ENCODE peak calls at places on chromosomes 7 and 10, in seven cellular contexts. One of them, this sample, is unnamed.

GRCh38 chr7:43585521-43585920 is 2.6 kb downstream of the STK17A start:
- DNase-seq in substantia nigra: no peak
- DNase-seq in GM04504: no peak
- DNase-seq in HuH-7: peak
- DNase-seq in NCI-H2081 treated with DMSO at 0.1 percent for 48 hours: no peak
- DNase-seq in RWPE1: no peak
- DNase-seq in stimulated activated CD4-positive, alpha-beta T cell treated with anti-CD3 and anti-CD28 coated beads, Interleukin-15, amount 100 ng/mL, for 24 hours: no peak
- DNase-seq in this sample: peak

GRCh38 chr7:37052673-37053072 is 328.4 kb upstream of the AOAH start:
- DNase-seq in HuH-7: peak
- DNase-seq in substantia nigra: no peak
- DNase-seq in RWPE1: peak
- DNase-seq in GM04504: no peak
- DNase-seq in stimulated activated CD4-positive, alpha-beta T cell treated with anti-CD3 and anti-CD28 coated beads, Interleukin-15, amount 100 ng/mL, for 24 hours: peak
- DNase-seq in NCI-H2081 treated with DMSO at 0.1 percent for 48 hours: no peak
- DNase-seq in this sample: no peak

GRCh38 chr10:87674963-87675362 is 15.3 kb downstream of the PAPSS2 start:
- DNase-seq in GM04504: no peak
- DNase-seq in substantia nigra: no peak
- DNase-seq in stimulated activated CD4-positive, alpha-beta T cell treated with anti-CD3 and anti-CD28 coated beads, Interleukin-15, amount 100 ng/mL, for 24 hours: no peak
- DNase-seq in NCI-H2081 treated with DMSO at 0.1 percent for 48 hours: no peak
- DNase-seq in RWPE1: no peak
- DNase-seq in HuH-7: no peak
- DNase-seq in this sample: no peak

GRCh38 chr7:20404371-20404770 is 73.7 kb downstream of the ITGB8 start:
- DNase-seq in substantia nigra: no peak
- DNase-seq in RWPE1: no peak
- DNase-seq in stimulated activated CD4-positive, alpha-beta T cell treated with anti-CD3 and anti-CD28 coated beads, Interleukin-15, amount 100 ng/mL, for 24 hours: no peak
- DNase-seq in GM04504: no peak
- DNase-seq in HuH-7: no peak
- DNase-seq in NCI-H2081 treated with DMSO at 0.1 percent for 48 hours: no peak
- DNase-seq in this sample: no peak

GRCh38 chr10:31149835-31150512 is 118.3 kb upstream of the ZNF438 start:
- DNase-seq in substantia nigra: no peak
- DNase-seq in RWPE1: no peak
- DNase-seq in stimulated activated CD4-positive, alpha-beta T cell treated with anti-CD3 and anti-CD28 coated beads, Interleukin-15, amount 100 ng/mL, for 24 hours: no peak
- DNase-seq in NCI-H2081 treated with DMSO at 0.1 percent for 48 hours: no peak
- DNase-seq in GM04504: no peak
- DNase-seq in HuH-7: no peak
- DNase-seq in this sample: no peak

GRCh38 chr7:77426521-77427051 is 10.4 kb upstream of the GSAP start:
- DNase-seq in stimulated activated CD4-positive, alpha-beta T cell treated with anti-CD3 and anti-CD28 coated beads, Interleukin-15, amount 100 ng/mL, for 24 hours: no peak
- DNase-seq in RWPE1: no peak
- DNase-seq in NCI-H2081 treated with DMSO at 0.1 percent for 48 hours: no peak
- DNase-seq in GM04504: no peak
- DNase-seq in substantia nigra: no peak
- DNase-seq in HuH-7: no peak
- DNase-seq in this sample: no peak

GRCh38 chr10:114856544-114857287 is 35.1 kb downstream of the FHIP2A start:
- DNase-seq in stimulated activated CD4-positive, alpha-beta T cell treated with anti-CD3 and anti-CD28 coated beads, Interleukin-15, amount 100 ng/mL, for 24 hours: no peak
- DNase-seq in NCI-H2081 treated with DMSO at 0.1 percent for 48 hours: no peak
- DNase-seq in RWPE1: peak
- DNase-seq in HuH-7: no peak
- DNase-seq in substantia nigra: no peak
- DNase-seq in GM04504: peak
- DNase-seq in this sample: no peak

GRCh38 chr10:12902135-12902572 is 99.4 kb downstream of the CCDC3 start:
- DNase-seq in stimulated activated CD4-positive, alpha-beta T cell treated with anti-CD3 and anti-CD28 coated beads, Interleukin-15, amount 100 ng/mL, for 24 hours: peak
- DNase-seq in substantia nigra: peak
- DNase-seq in NCI-H2081 treated with DMSO at 0.1 percent for 48 hours: no peak
- DNase-seq in HuH-7: peak
- DNase-seq in RWPE1: peak
- DNase-seq in GM04504: peak
- DNase-seq in this sample: peak

GRCh38 chr10:15879663-15880062 is 19.4 kb upstream of the MINDY3 start:
- DNase-seq in HuH-7: no peak
- DNase-seq in stimulated activated CD4-positive, alpha-beta T cell treated with anti-CD3 and anti-CD28 coated beads, Interleukin-15, amount 100 ng/mL, for 24 hours: no peak
- DNase-seq in RWPE1: no peak
- DNase-seq in substantia nigra: no peak
- DNase-seq in GM04504: no peak
- DNase-seq in NCI-H2081 treated with DMSO at 0.1 percent for 48 hours: peak
- DNase-seq in this sample: no peak

GRCh38 chr7:7802531-7802930 is 84.1 kb upstream of the RPA3 start:
- DNase-seq in RWPE1: no peak
- DNase-seq in stimulated activated CD4-positive, alpha-beta T cell treated with anti-CD3 and anti-CD28 coated beads, Interleukin-15, amount 100 ng/mL, for 24 hours: no peak
- DNase-seq in HuH-7: no peak
- DNase-seq in GM04504: no peak
- DNase-seq in substantia nigra: no peak
- DNase-seq in NCI-H2081 treated with DMSO at 0.1 percent for 48 hours: no peak
- DNase-seq in this sample: no peak

GRCh38 chr7:18495412-18496335 is at the start of gene HDAC9:
- DNase-seq in substantia nigra: peak
- DNase-seq in stimulated activated CD4-positive, alpha-beta T cell treated with anti-CD3 and anti-CD28 coated beads, Interleukin-15, amount 100 ng/mL, for 24 hours: no peak
- DNase-seq in HuH-7: no peak
- DNase-seq in RWPE1: no peak
- DNase-seq in GM04504: no peak
- DNase-seq in NCI-H2081 treated with DMSO at 0.1 percent for 48 hours: peak
- DNase-seq in this sample: no peak

GRCh38 chr7:44561962-44562621 is 11.6 kb downstream of the DDX56 start:
- DNase-seq in RWPE1: peak
- DNase-seq in GM04504: no peak
- DNase-seq in stimulated activated CD4-positive, alpha-beta T cell treated with anti-CD3 and anti-CD28 coated beads, Interleukin-15, amount 100 ng/mL, for 24 hours: no peak
- DNase-seq in substantia nigra: no peak
- DNase-seq in NCI-H2081 treated with DMSO at 0.1 percent for 48 hours: no peak
- DNase-seq in HuH-7: peak
- DNase-seq in this sample: no peak

GRCh38 chr7:73707045-73707631 is 12.3 kb downstream of the STX1A start:
- DNase-seq in stimulated activated CD4-positive, alpha-beta T cell treated with anti-CD3 and anti-CD28 coated beads, Interleukin-15, amount 100 ng/mL, for 24 hours: no peak
- DNase-seq in RWPE1: no peak
- DNase-seq in substantia nigra: peak
- DNase-seq in NCI-H2081 treated with DMSO at 0.1 percent for 48 hours: peak
- DNase-seq in GM04504: no peak
- DNase-seq in HuH-7: no peak
- DNase-seq in this sample: no peak

GRCh38 chr10:133349577-133350011 is 2.4 kb downstream of the PRAP1 start:
- DNase-seq in stimulated activated CD4-positive, alpha-beta T cell treated with anti-CD3 and anti-CD28 coated beads, Interleukin-15, amount 100 ng/mL, for 24 hours: no peak
- DNase-seq in HuH-7: no peak
- DNase-seq in GM04504: no peak
- DNase-seq in substantia nigra: no peak
- DNase-seq in RWPE1: no peak
- DNase-seq in NCI-H2081 treated with DMSO at 0.1 percent for 48 hours: no peak
- DNase-seq in this sample: no peak

GRCh38 chr7:127755965-127756364 is 104.0 kb downstream of the SND1 start:
- DNase-seq in stimulated activated CD4-positive, alpha-beta T cell treated with anti-CD3 and anti-CD28 coated beads, Interleukin-15, amount 100 ng/mL, for 24 hours: no peak
- DNase-seq in HuH-7: no peak
- DNase-seq in RWPE1: no peak
- DNase-seq in GM04504: no peak
- DNase-seq in substantia nigra: no peak
- DNase-seq in NCI-H2081 treated with DMSO at 0.1 percent for 48 hours: no peak
- DNase-seq in this sample: no peak

GRCh38 chr7:150803161-150803860 is 2.7 kb downstream of the TMEM176A start:
- DNase-seq in stimulated activated CD4-positive, alpha-beta T cell treated with anti-CD3 and anti-CD28 coated beads, Interleukin-15, amount 100 ng/mL, for 24 hours: no peak
- DNase-seq in GM04504: no peak
- DNase-seq in substantia nigra: no peak
- DNase-seq in RWPE1: no peak
- DNase-seq in NCI-H2081 treated with DMSO at 0.1 percent for 48 hours: no peak
- DNase-seq in HuH-7: no peak
- DNase-seq in this sample: no peak

GRCh38 chr7:105810556-105810955 is 65.8 kb downstream of the ATXN7L1 start:
- DNase-seq in HuH-7: no peak
- DNase-seq in stimulated activated CD4-positive, alpha-beta T cell treated with anti-CD3 and anti-CD28 coated beads, Interleukin-15, amount 100 ng/mL, for 24 hours: peak
- DNase-seq in GM04504: no peak
- DNase-seq in NCI-H2081 treated with DMSO at 0.1 percent for 48 hours: no peak
- DNase-seq in RWPE1: no peak
- DNase-seq in substantia nigra: no peak
- DNase-seq in this sample: no peak

GRCh38 chr7:39650676-39651075 is 27.3 kb downstream of the RALA start:
- DNase-seq in RWPE1: no peak
- DNase-seq in stimulated activated CD4-positive, alpha-beta T cell treated with anti-CD3 and anti-CD28 coated beads, Interleukin-15, amount 100 ng/mL, for 24 hours: no peak
- DNase-seq in NCI-H2081 treated with DMSO at 0.1 percent for 48 hours: no peak
- DNase-seq in HuH-7: no peak
- DNase-seq in GM04504: peak
- DNase-seq in substantia nigra: peak
- DNase-seq in this sample: peak

GRCh38 chr7:29500719-29501118 is 62.9 kb upstream of the PRR15 start:
- DNase-seq in HuH-7: no peak
- DNase-seq in NCI-H2081 treated with DMSO at 0.1 percent for 48 hours: no peak
- DNase-seq in stimulated activated CD4-positive, alpha-beta T cell treated with anti-CD3 and anti-CD28 coated beads, Interleukin-15, amount 100 ng/mL, for 24 hours: no peak
- DNase-seq in GM04504: no peak
- DNase-seq in RWPE1: no peak
- DNase-seq in substantia nigra: no peak
- DNase-seq in this sample: no peak

GRCh38 chr10:1063232-1063862 is 7.2 kb downstream of the WDR37 start:
- DNase-seq in GM04504: no peak
- DNase-seq in substantia nigra: no peak
- DNase-seq in HuH-7: no peak
- DNase-seq in stimulated activated CD4-positive, alpha-beta T cell treated with anti-CD3 and anti-CD28 coated beads, Interleukin-15, amount 100 ng/mL, for 24 hours: peak
- DNase-seq in RWPE1: no peak
- DNase-seq in NCI-H2081 treated with DMSO at 0.1 percent for 48 hours: no peak
- DNase-seq in this sample: no peak

GRCh38 chr7:41943098-41943577 is 240.2 kb upstream of the INHBA start:
- DNase-seq in stimulated activated CD4-positive, alpha-beta T cell treated with anti-CD3 and anti-CD28 coated beads, Interleukin-15, amount 100 ng/mL, for 24 hours: peak
- DNase-seq in substantia nigra: peak
- DNase-seq in NCI-H2081 treated with DMSO at 0.1 percent for 48 hours: no peak
- DNase-seq in HuH-7: peak
- DNase-seq in RWPE1: peak
- DNase-seq in GM04504: peak
- DNase-seq in this sample: no peak

GRCh38 chr7:105664816-105665525 is 83.7 kb upstream of the EFCAB10 start:
- DNase-seq in HuH-7: no peak
- DNase-seq in NCI-H2081 treated with DMSO at 0.1 percent for 48 hours: peak
- DNase-seq in RWPE1: no peak
- DNase-seq in substantia nigra: no peak
- DNase-seq in GM04504: peak
- DNase-seq in stimulated activated CD4-positive, alpha-beta T cell treated with anti-CD3 and anti-CD28 coated beads, Interleukin-15, amount 100 ng/mL, for 24 hours: no peak
- DNase-seq in this sample: no peak

GRCh38 chr10:63713191-63714144 is 192.3 kb downstream of the REEP3 start:
- DNase-seq in NCI-H2081 treated with DMSO at 0.1 percent for 48 hours: peak
- DNase-seq in stimulated activated CD4-positive, alpha-beta T cell treated with anti-CD3 and anti-CD28 coated beads, Interleukin-15, amount 100 ng/mL, for 24 hours: no peak
- DNase-seq in GM04504: no peak
- DNase-seq in substantia nigra: no peak
- DNase-seq in RWPE1: no peak
- DNase-seq in HuH-7: no peak
- DNase-seq in this sample: no peak

GRCh38 chr7:133829336-133829897 is 297.7 kb upstream of the LRGUK start:
- DNase-seq in HuH-7: no peak
- DNase-seq in substantia nigra: no peak
- DNase-seq in NCI-H2081 treated with DMSO at 0.1 percent for 48 hours: no peak
- DNase-seq in stimulated activated CD4-positive, alpha-beta T cell treated with anti-CD3 and anti-CD28 coated beads, Interleukin-15, amount 100 ng/mL, for 24 hours: no peak
- DNase-seq in GM04504: peak
- DNase-seq in RWPE1: no peak
- DNase-seq in this sample: no peak

GRCh38 chr10:8615118-8615517 is 560.6 kb downstream of the GATA3 start:
- DNase-seq in HuH-7: no peak
- DNase-seq in stimulated activated CD4-positive, alpha-beta T cell treated with anti-CD3 and anti-CD28 coated beads, Interleukin-15, amount 100 ng/mL, for 24 hours: no peak
- DNase-seq in NCI-H2081 treated with DMSO at 0.1 percent for 48 hours: no peak
- DNase-seq in RWPE1: no peak
- DNase-seq in substantia nigra: no peak
- DNase-seq in GM04504: no peak
- DNase-seq in this sample: no peak

GRCh38 chr7:158868754-158869410 is 12.5 kb downstream of the DYNC2I1 start:
- DNase-seq in substantia nigra: no peak
- DNase-seq in GM04504: no peak
- DNase-seq in HuH-7: no peak
- DNase-seq in NCI-H2081 treated with DMSO at 0.1 percent for 48 hours: no peak
- DNase-seq in RWPE1: no peak
- DNase-seq in stimulated activated CD4-positive, alpha-beta T cell treated with anti-CD3 and anti-CD28 coated beads, Interleukin-15, amount 100 ng/mL, for 24 hours: no peak
- DNase-seq in this sample: no peak

This sample was measured in stromal cell of bone marrow.